ENCODE peak calls at places on chromosomes 11 and 22, in five cellular contexts. H is breast epithelium, S is HL-60, U is heart right ventricle, T is uterus. R is an unnamed sample.

GRCh38 chr11:11243258-11243789 is 109.7 kb downstream of the CSNK2A3 start:
- DNase-seq in H (no peak), S (no peak), U (peak), T (peak), R (no peak)

GRCh38 chr11:77340501-77340900 is 39.0 kb upstream of the GDPD4 start:
- DNase-seq in H (no peak), S (no peak), U (no peak), T (no peak), R (no peak)

GRCh38 chr22:39732625-39733024 is 160.9 kb downstream of the ENTHD1 start:
- DNase-seq in H (no peak), S (no peak), U (no peak), T (no peak), R (no peak)

GRCh38 chr22:41521166-41521565 is 23.1 kb downstream of the POLR3H start:
- DNase-seq in H (no peak), S (no peak), U (no peak), T (no peak), R (no peak)

GRCh38 chr22:24875862-24876506 is 70.0 kb downstream of the SGSM1 start:
- DNase-seq in H (no peak), S (no peak), U (no peak), T (no peak), R (no peak)

GRCh38 chr22:21865041-21865440 is 2.4 kb downstream of the MAPK1 start:
- DNase-seq in H (no peak), S (no peak), U (no peak), T (peak), R (no peak)

GRCh38 chr22:50067244-50067643 is 9.1 kb upstream of the TTLL8 start:
- DNase-seq in H (no peak), S (no peak), U (no peak), T (no peak), R (no peak)

GRCh38 chr22:40709752-40710413 is 30.6 kb downstream of the MCHR1 start:
- DNase-seq in H (no peak), S (no peak), U (peak), T (peak), R (no peak)

GRCh38 chr11:128508785-128509518 is 78.4 kb downstream of the ETS1 start:
- DNase-seq in H (no peak), S (no peak), U (no peak), T (no peak), R (no peak)

GRCh38 chr11:12789574-12789973 is 115.4 kb downstream of the TEAD1 start:
- DNase-seq in H (no peak), S (no peak), U (no peak), T (no peak), R (peak)

GRCh38 chr22:35868938-35869337 is 151.3 kb downstream of the APOL5 start:
- DNase-seq in H (no peak), S (no peak), U (no peak), T (no peak), R (no peak)

GRCh38 chr11:85021066-85021465 is 606.1 kb downstream of the DLG2 start:
- DNase-seq in H (no peak), S (no peak), U (no peak), T (no peak), R (no peak)

GRCh38 chr11:129800655-129801054 is 15.0 kb upstream of the TMEM45B start:
- DNase-seq in H (no peak), S (no peak), U (no peak), T (no peak), R (no peak)

GRCh38 chr11:129804012-129804411 is 11.6 kb upstream of the TMEM45B start:
- DNase-seq in H (no peak), S (no peak), U (no peak), T (no peak), R (no peak)

GRCh38 chr11:129798212-129798611 is 17.4 kb upstream of the TMEM45B start:
- DNase-seq in H (no peak), S (no peak), U (no peak), T (no peak), R (no peak)

DNA sequence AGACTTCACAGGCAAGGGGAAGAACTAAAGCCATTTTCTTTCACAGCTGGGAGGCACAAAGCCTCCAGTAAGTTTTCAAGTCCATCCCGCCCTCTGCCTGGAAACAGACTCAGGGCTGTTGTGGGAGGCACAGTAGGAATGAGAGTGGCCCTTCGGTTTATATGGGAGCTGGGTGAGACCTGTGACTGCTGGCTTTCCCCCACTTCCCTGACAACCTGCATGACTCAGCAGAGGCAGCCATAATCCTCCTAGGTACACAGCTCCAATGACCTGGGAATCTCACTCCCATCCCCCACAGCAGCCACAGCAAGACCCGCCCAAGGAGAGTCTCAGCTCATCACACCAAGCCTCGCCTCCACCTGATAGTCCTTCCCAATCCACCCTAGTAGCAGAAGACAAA is 12.1 kb upstream of the TMEM45B start:
- DNase-seq in H (no peak), S (no peak), U (no peak), T (no peak), R (no peak)
- H3K27ac ChIP-seq in H (no peak), S (no peak), U (no peak), T (no peak), R (no peak)

GRCh38 chr11:65042899-65043298 is 1.9 kb downstream of the SAC3D1 start:
- DNase-seq in H (no peak), S (no peak), U (no peak), T (no peak), R (no peak)
- H3K4me3 ChIP-seq in H (no peak), S (no peak), U (no peak), T (no peak), R (no peak)

GRCh38 chr22:45717787-45718186 is 46.2 kb downstream of the ATXN10 start:
- DNase-seq in H (no peak), S (no peak), U (no peak), T (no peak), R (no peak)
- H3K27ac ChIP-seq in H (no peak), S (no peak), U (no peak), T (no peak), R (no peak)

GRCh38 chr11:119432484-119433368 is 9.8 kb upstream of the THY1 start:
- DNase-seq in H (no peak), S (no peak), U (no peak), T (no peak), R (no peak)
- H3K4me3 ChIP-seq in H (no peak), S (no peak), U (no peak), T (peak), R (no peak)

R was measured in upper lobe of left lung.